ENCODE peak calls at places on chromosomes 5 and 9, in five cellular contexts. B is cardiac muscle cell, P is HFF-Myc, J is WERI-Rb-1, N is upper lobe of right lung. K is an unnamed sample.

GRCh38 chr5:76978869-76979268 is 26.0 kb downstream of the CRHBP start:
- DNase-seq in B (no peak), P (no peak), J (no peak), N (no peak), K (no peak)

GRCh38 chr9:70607926-70608325 is 193.5 kb upstream of the KLF9 start:
- DNase-seq in B (no peak), P (no peak), J (no peak), N (no peak), K (no peak)

GRCh38 chr9:5978523-5978922 is 36.9 kb downstream of the RANBP6 start:
- DNase-seq in B (no peak), P (no peak), J (no peak), N (no peak), K (no peak)

GRCh38 chr9:89779816-89780215 is 175.0 kb downstream of the GADD45G start:
- DNase-seq in B (no peak), P (no peak), J (no peak), N (no peak), K (no peak)

GRCh38 chr9:131169567-131169966 is 44.2 kb downstream of the NUP214 start:
- DNase-seq in B (no peak), P (no peak), J (no peak), N (no peak), K (no peak)

GRCh38 chr9:21239917-21240316 is at the start of gene IFNA14:
- DNase-seq in B (no peak), P (no peak), J (no peak), N (no peak), K (no peak)

GRCh38 chr5:180938294-180938693 is 39.3 kb downstream of the BTNL8 start:
- DNase-seq in B (no peak), P (no peak), J (no peak), N (no peak), K (no peak)

GRCh38 chr9:127566351-127567001 is 45.6 kb upstream of the STXBP1 start:
- DNase-seq in B (no peak), P (no peak), J (no peak), N (peak), K (peak)

GRCh38 chr9:68739631-68740174 is 34.7 kb downstream of the PIP5K1B start:
- DNase-seq in B (peak), P (no peak), J (no peak), N (no peak), K (no peak)

DNA sequence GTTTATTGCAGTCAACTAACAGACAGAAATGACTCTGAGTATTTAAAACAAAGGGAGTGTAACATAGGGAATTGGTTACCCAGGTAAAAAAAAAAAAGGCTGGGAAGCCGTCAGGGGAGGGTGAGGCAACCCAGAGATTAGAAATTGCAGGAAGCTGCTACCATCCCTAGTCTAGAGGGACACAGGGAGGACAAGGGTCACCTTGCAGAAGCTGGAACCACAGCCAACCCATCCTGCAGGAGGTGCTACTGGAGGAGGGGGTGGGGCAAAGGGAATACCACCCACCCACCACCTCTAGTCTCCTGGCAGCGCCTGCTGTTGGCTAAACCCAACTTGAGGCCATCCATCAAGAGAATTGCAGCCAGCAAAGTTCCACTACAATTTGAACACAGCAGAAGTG is 6.5 kb downstream of the CAST start:
- DNase-seq in B (no peak), P (no peak), J (no peak), N (no peak), K (no peak)
- TF ChIP-seq CTCF in B (no peak), P (no peak), J (no peak), N (no peak), K (no peak)

GRCh38 chr5:140106805-140107311 is 7.1 kb upstream of the PURA start:
- DNase-seq in B (no peak), P (no peak), J (no peak), N (no peak), K (no peak)

GRCh38 chr5:140107312-140108092 is 6.4 kb upstream of the PURA start:
- DNase-seq in B (peak), P (peak), J (peak), N (peak), K (peak)

GRCh38 chr5:140104100-140104499 is 9.8 kb upstream of the PURA start:
- DNase-seq in B (no peak), P (no peak), J (no peak), N (no peak), K (no peak)

GRCh38 chr5:140108093-140109049 is 5.5 kb upstream of the PURA start:
- DNase-seq in B (no peak), P (no peak), J (peak), N (peak), K (peak)

GRCh38 chr5:140106101-140106500 is 7.8 kb upstream of the PURA start:
- DNase-seq in B (no peak), P (no peak), J (no peak), N (no peak), K (no peak)
- TF ChIP-seq CTCF in B (no peak), P (no peak), J (no peak), N (no peak), K (no peak)

DNA sequence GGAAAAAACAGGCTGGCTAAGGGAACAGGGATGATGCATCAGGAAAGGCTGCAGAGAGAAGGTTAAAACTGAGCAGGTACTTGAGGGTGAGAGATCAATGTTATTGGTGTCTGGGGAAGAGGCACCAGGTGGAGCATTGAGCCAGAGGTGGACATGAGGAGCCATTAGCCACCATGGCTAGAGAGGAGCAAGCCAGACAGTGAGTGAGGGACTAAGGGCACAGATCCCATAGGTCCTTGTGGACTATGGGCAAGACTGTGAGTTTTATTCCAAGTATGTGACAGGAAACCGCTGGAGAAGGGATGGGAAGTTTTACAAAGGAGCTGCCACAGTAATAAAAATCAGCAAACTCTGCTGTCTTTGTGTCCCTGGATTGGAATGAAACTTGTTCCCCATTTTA is 349.9 kb downstream of the ENC1 start:
- DNase-seq in B (no peak), P (no peak), J (no peak), N (no peak), K (no peak)
- TF ChIP-seq CTCF in B (no peak), P (no peak), J (no peak), N (no peak), K (no peak)

GRCh38 chr5:74542477-74542876 is 98.1 kb downstream of the ENC1 start:
- DNase-seq in B (peak), P (no peak), J (no peak), N (no peak), K (peak)
- TF ChIP-seq CTCF in B (no peak), P (no peak), J (no peak), N (no peak), K (no peak)

GRCh38 chr5:169331292-169331852 is 30.4 kb upstream of the SLIT3 start:
- DNase-seq in B (peak), P (no peak), J (no peak), N (no peak), K (no peak)
- TF ChIP-seq CTCF in B (peak), P (peak), J (no peak), N (peak), K (no peak)